ENCODE peak calls at places on chromosome 4, in six cellular contexts. V is HepG2, E is HCT116, N is H1, F is SK-N-SH, T is K562. O is an unnamed sample. For H4K20me1, the result is how much of the 10 kb centered on the place peaks cover.

GRCh38 chr4:149166886-149167285 is 648.8 kb downstream of the IQCM start:
- DNase-seq in T (no peak), N (no peak), F (no peak), V (no peak), E (no peak), O (no peak)

GRCh38 chr4:116668190-116668589 is 417.2 kb downstream of the TRAM1L1 start:
- DNase-seq in T (no peak), V (no peak), F (no peak), E (no peak), N (no peak), O (no peak)

GRCh38 chr4:41144812-41145211 is 69.5 kb downstream of the APBB2 start:
- DNase-seq in E (no peak), N (no peak), V (peak), T (no peak), F (no peak), O (no peak)

GRCh38 chr4:81875962-81876650 is 404.4 kb upstream of the RASGEF1B start:
- DNase-seq in F (no peak), E (no peak), T (no peak), V (no peak), N (no peak), O (no peak)

GRCh38 chr4:34181311-34181808 is 2063.0 kb downstream of the ARAP2 start:
- DNase-seq in E (peak), V (no peak), N (no peak), F (no peak), T (no peak), O (peak)

GRCh38 chr4:147628415-147628814 is 11.2 kb downstream of the TMEM184C start:
- DNase-seq in V (no peak), E (no peak), T (no peak), F (no peak), N (no peak), O (no peak)

GRCh38 chr4:68175562-68176155 is 46.0 kb upstream of the TMPRSS11F start:
- DNase-seq in N (no peak), F (peak), V (peak), E (peak), T (peak), O (peak)

GRCh38 chr4:98706935-98707334 is 48.5 kb upstream of the TSPAN5 start:
- DNase-seq in F (no peak), V (no peak), T (no peak), N (no peak), E (no peak), O (no peak)

GRCh38 chr4:188986271-188986689 is 847.0 kb downstream of the TRIML1 start:
- DNase-seq in N (no peak), V (peak), E (no peak), T (no peak), F (no peak), O (peak)

GRCh38 chr4:180054291-180054690 is 2188.9 kb upstream of the TENM3 start:
- DNase-seq in E (no peak), V (no peak), N (no peak), F (no peak), T (no peak), O (no peak)

GRCh38 chr4:142567620-142568451 is 278.3 kb downstream of the INPP4B start:
- DNase-seq in F (no peak), E (no peak), V (no peak), T (no peak), N (no peak), O (peak)

GRCh38 chr4:83009529-83009928 is 1.1 kb downstream of the LIN54 start:
- DNase-seq in N (no peak), T (no peak), E (no peak), V (no peak), F (no peak), O (peak)

GRCh38 chr4:10590896-10591295 is 93.7 kb downstream of the CLNK start:
- DNase-seq in F (no peak), N (no peak), T (no peak), V (no peak), E (no peak), O (peak)

GRCh38 chr4:188821500-188821899 is 682.3 kb downstream of the TRIML1 start:
- DNase-seq in T (no peak), F (no peak), N (no peak), V (no peak), E (no peak), O (no peak)

GRCh38 chr4:40897557-40898203 is 147.9 kb downstream of the NSUN7 start:
- DNase-seq in E (peak), V (peak), F (peak), T (peak), N (peak), O (peak)

GRCh38 chr4:17204908-17205307 is 306.5 kb upstream of the LDB2 start:
- DNase-seq in V (no peak), N (no peak), T (no peak), F (no peak), E (no peak), O (no peak)

GRCh38 chr4:504076-504475 is 5.1 kb downstream of the PIGG start:
- DNase-seq in E (no peak), V (no peak), F (no peak), N (no peak), T (no peak), O (no peak)

GRCh38 chr4:5892321-5893012 is 419 bp downstream of the CRMP1 start:
- DNase-seq in N (no peak), F (peak), T (no peak), E (no peak), V (no peak), O (no peak)

GRCh38 chr4:140250989-140251552 is 97.1 kb upstream of the MAML3 start:
- DNase-seq in T (no peak), E (no peak), F (no peak), V (no peak), N (no peak), O (no peak)

GRCh38 chr4:184932343-184932742 is 85.9 kb upstream of the HELT start:
- DNase-seq in N (no peak), T (no peak), F (peak), E (no peak), V (no peak), O (no peak)

GRCh38 chr4:178937130-178937529 is 1494.9 kb upstream of the AGA start:
- DNase-seq in F (no peak), E (peak), V (no peak), T (no peak), N (no peak), O (no peak)

GRCh38 chr4:120557372-120557771 is 365.2 kb downstream of the PRDM5 start:
- DNase-seq in F (no peak), E (peak), T (no peak), N (no peak), V (no peak), O (peak)

GRCh38 chr4:17489123-17489522 is 22.8 kb downstream of the QDPR start:
- DNase-seq in E (no peak), T (no peak), F (no peak), V (no peak), N (no peak), O (no peak)

GRCh38 chr4:165177725-165178666 is 29.4 kb upstream of the KLHL2 start:
- DNase-seq in T (no peak), N (no peak), F (no peak), V (no peak), E (no peak), O (no peak)

GRCh38 chr4:37715889-37716402 is 29.8 kb upstream of the RELL1 start:
- DNase-seq in E (no peak), F (peak), T (no peak), N (no peak), V (no peak), O (peak)

GRCh38 chr4:186700746-186701145 is 22.9 kb downstream of the FAT1 start:
- DNase-seq in E (no peak), F (no peak), N (no peak), T (no peak), V (no peak), O (peak)

GRCh38 chr4:186702940-186703339 is 20.7 kb downstream of the FAT1 start:
- DNase-seq in N (no peak), E (no peak), V (no peak), T (no peak), F (no peak), O (no peak)

GRCh38 chr4:186701273-186701672 is 22.4 kb downstream of the FAT1 start:
- DNase-seq in N (no peak), E (no peak), T (no peak), V (peak), F (no peak), O (peak)

GRCh38 chr4:186702297-186702696 is 21.4 kb downstream of the FAT1 start:
- DNase-seq in E (no peak), T (no peak), N (no peak), F (no peak), V (peak), O (no peak)

GRCh38 chr4:186701788-186702187 is 21.9 kb downstream of the FAT1 start:
- DNase-seq in F (no peak), E (no peak), T (no peak), N (no peak), V (no peak), O (no peak)
- H4K20me1 ChIP-seq in F (under half), E (half or more), T (under half), N (under half), V (half or more), O (half or more)

GRCh38 chr4:56606385-56606784 is 74.7 kb downstream of the HOPX start:
- DNase-seq in N (no peak), F (no peak), E (no peak), T (no peak), V (no peak), O (no peak)

GRCh38 chr4:56613101-56613862 is 67.8 kb downstream of the HOPX start:
- DNase-seq in F (no peak), T (no peak), E (no peak), V (peak), N (no peak), O (peak)

GRCh38 chr4:56607926-56608325 is 73.2 kb downstream of the HOPX start:
- DNase-seq in E (no peak), F (no peak), V (no peak), T (no peak), N (no peak), O (no peak)

GRCh38 chr4:56612282-56612681 is 68.8 kb downstream of the HOPX start:
- DNase-seq in E (no peak), N (no peak), V (no peak), T (no peak), F (no peak), O (no peak)

GRCh38 chr4:56611501-56611900 is 69.6 kb downstream of the HOPX start:
- DNase-seq in F (no peak), T (no peak), N (no peak), E (no peak), V (no peak), O (peak)
- TF ChIP-seq RAD21 in F (no peak), T (no peak), N (no peak), E (no peak), V (no peak), O (no peak)

GRCh38 chr4:24208691-24209090 is 318.8 kb upstream of the PPARGC1A start:
- DNase-seq in E (no peak), T (no peak), V (no peak), F (no peak), N (no peak), O (no peak)
- H4K20me1 ChIP-seq in E (under half), T (under half), V (under half), F (under half), N (under half), O (under half)

GRCh38 chr4:106809083-106809482 is 227.0 kb downstream of the DKK2 start:
- DNase-seq in E (peak), V (peak), F (peak), N (no peak), T (no peak), O (peak)
- TF ChIP-seq RAD21 in E (peak), V (no peak), F (peak), N (peak), T (no peak), O (peak)

DNA sequence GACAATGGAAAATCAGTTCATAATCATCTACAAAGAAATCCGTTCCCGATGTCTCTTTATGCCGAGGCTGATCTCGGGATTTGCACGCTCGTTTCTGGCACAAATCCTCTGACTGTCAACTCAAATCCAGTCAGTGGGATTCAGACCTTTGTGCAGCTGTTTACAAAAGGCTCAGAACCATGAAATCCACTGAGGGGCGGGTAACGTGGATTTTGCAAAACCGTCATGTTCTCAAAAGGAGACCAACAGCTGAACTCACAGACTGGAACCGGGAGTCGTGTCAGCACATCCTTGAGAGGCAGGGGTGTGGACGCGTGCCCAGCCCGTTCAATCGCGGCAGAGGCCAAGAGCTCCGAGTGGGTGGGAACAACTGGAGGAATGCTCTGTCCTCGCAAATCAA is 46.4 kb downstream of the ACOX3 start:
- DNase-seq in E (no peak), T (no peak), F (no peak), N (no peak), V (no peak), O (peak)
- H4K20me1 ChIP-seq in E (under half), T (under half), F (under half), N (under half), V (under half), O (under half)

GRCh38 chr4:75028196-75028854 is 95.4 kb downstream of the PARM1 start:
- DNase-seq in T (no peak), E (no peak), F (no peak), N (no peak), V (no peak), O (no peak)
- TF ChIP-seq RAD21 in T (no peak), E (no peak), F (no peak), N (no peak), V (no peak), O (no peak)

GRCh38 chr4:77845400-77845799 is 17.2 kb upstream of the MRPL1 start:
- DNase-seq in N (no peak), T (no peak), E (no peak), V (no peak), F (no peak), O (peak)
- H4K20me1 ChIP-seq in N (under half), T (under half), E (under half), V (under half), F (under half), O (under half)

GRCh38 chr4:137635108-137635507 is 102.8 kb upstream of the PCDH18 start:
- DNase-seq in T (no peak), V (peak), N (no peak), F (no peak), E (no peak), O (peak)
- TF ChIP-seq RAD21 in T (no peak), V (no peak), N (no peak), F (no peak), E (no peak), O (no peak)

DNA sequence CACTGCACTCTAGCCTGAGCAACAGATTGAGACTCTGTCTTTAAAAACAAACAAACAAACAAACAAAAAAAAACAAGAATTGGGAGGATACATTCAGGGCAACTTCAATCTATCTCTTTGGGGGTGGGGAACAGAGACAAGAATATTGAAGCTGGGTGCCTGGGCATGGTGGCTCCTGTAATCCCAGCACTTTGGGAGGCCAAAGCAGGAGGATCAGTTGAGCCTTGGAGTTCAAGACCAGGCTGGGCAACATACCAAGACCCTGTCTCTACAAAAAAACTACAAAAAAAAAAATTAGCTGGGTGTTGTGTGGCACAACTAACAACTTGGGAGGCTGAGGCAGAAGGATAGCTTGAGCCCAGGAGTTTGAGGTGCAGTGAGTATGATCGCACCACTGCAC is 1.2 kb downstream of the LETM1 start:
- DNase-seq in F (no peak), N (no peak), T (no peak), E (no peak), V (no peak), O (no peak)
- H4K20me1 ChIP-seq in F (under half), N (under half), T (under half), E (under half), V (under half), O (under half)

DNA sequence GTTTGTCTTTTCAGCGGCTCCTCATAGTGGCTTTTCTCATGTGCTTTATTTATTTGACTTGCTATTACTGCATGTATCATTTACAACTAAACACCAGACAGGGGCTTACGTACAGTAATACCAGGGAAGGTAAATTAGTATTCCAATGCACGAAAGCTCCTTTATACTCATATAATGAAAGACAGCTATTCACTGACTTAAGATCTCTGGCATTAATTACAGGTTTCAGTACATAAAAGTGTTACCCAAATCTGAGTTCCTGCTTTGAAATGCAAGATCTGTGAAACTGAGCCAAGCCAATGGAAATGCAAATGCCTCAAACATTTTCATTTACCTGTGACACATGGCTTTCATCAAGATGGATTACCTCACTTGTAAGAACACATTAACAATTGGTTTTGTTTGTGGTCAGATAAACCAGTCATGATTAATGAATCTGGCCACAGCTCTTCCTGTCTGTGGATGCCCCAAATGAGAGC is 107.2 kb downstream of the ANAPC4 start:
- DNase-seq in E (no peak), N (no peak), V (no peak), F (no peak), T (no peak), O (no peak)
- TF ChIP-seq RAD21 in E (no peak), N (no peak), V (no peak), F (no peak), T (no peak), O (no peak)

O was measured in IMR-90.